ENCODE peak calls at places on chromosomes 6 and 20, in five cellular contexts. T is fibroblast of lung, R is endothelial cell of umbilical vein, K is A549, F is HepG2. N is an unnamed sample.

GRCh38 chr6:132210886-132211563 is 190.2 kb downstream of the MOXD1 start:
- DNase-seq in K (no peak), R (no peak), F (no peak), T (no peak), N (no peak)

GRCh38 chr20:12133553-12133952 is 215.9 kb downstream of the BTBD3 start:
- DNase-seq in T (no peak), K (no peak), F (no peak), R (no peak), N (no peak)

GRCh38 chr6:154347981-154348380 is 8.6 kb downstream of the IPCEF1 start:
- DNase-seq in K (no peak), T (peak), R (no peak), F (no peak), N (no peak)

GRCh38 chr6:45448417-45449389 is 71.0 kb upstream of the SUPT3H start:
- DNase-seq in F (no peak), T (peak), R (no peak), K (no peak), N (no peak)

GRCh38 chr6:163543311-163543710 is 128.8 kb downstream of the QKI start:
- DNase-seq in T (no peak), K (no peak), F (no peak), R (no peak), N (peak)

GRCh38 chr6:7401103-7401502 is 11.5 kb downstream of the RIOK1 start:
- DNase-seq in R (peak), T (peak), K (no peak), F (no peak), N (no peak)

GRCh38 chr6:132133734-132134490 is 182.7 kb upstream of the CCN2 start:
- DNase-seq in T (peak), F (no peak), R (peak), K (no peak), N (peak)

GRCh38 chr20:36197271-36197670 is 39.0 kb upstream of the AAR2 start:
- DNase-seq in T (no peak), R (no peak), F (no peak), K (no peak), N (no peak)

DNA sequence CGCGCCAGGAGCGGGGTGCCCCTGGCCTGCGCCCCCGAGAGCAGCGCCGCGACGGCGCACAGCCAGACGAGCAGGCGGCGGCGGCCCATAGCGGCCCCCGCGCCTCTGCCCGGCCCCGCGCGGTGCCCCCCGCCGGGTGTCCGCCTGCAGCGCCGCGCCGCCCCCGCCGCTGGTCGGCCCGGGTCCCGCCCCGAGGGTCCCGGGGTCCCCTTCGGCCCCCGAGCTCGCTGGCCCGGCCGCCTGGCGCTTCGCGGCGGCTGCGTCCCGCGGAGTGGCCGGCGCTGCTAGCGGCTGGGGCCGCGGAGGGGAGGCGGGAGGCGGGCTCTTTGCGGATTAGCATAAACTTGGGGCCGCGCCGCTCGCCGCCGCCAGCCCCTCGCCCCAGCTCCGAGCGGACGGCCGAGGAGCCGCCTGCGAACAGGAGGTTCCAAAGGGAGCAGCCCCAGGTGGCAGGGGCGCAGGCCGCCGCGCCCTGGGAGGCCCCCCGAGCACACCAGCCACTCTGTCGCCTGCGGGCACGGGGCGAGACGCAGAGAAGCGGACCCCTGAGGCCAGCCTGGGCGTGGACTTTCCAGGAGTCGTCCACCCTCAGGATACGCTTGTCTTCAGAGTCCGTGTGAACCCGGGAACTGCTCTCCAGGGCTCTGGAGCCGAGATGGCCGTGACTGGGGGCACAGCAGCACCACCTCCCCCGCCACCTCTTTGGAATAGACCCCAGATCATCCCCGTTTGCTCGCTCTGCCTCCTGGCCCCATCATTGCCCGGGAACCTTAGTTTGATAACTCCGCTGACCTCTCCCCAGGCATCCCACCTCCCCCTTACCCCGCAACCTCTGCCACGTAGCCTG is at the start of gene EMILIN3:
- DNase-seq in K (no peak), F (no peak), T (no peak), R (no peak), N (peak)
- H3K4me3 ChIP-seq in K (peak), F (peak), T (no peak), R (no peak), N (peak)

GRCh38 chr6:23446394-23447001 is 679.5 kb upstream of the NRSN1 start:
- DNase-seq in K (peak), R (peak), T (peak), F (no peak), N (peak)
- TF ChIP-seq CTCF in K (peak), R (peak), T (peak), F (peak), N (peak)

DNA sequence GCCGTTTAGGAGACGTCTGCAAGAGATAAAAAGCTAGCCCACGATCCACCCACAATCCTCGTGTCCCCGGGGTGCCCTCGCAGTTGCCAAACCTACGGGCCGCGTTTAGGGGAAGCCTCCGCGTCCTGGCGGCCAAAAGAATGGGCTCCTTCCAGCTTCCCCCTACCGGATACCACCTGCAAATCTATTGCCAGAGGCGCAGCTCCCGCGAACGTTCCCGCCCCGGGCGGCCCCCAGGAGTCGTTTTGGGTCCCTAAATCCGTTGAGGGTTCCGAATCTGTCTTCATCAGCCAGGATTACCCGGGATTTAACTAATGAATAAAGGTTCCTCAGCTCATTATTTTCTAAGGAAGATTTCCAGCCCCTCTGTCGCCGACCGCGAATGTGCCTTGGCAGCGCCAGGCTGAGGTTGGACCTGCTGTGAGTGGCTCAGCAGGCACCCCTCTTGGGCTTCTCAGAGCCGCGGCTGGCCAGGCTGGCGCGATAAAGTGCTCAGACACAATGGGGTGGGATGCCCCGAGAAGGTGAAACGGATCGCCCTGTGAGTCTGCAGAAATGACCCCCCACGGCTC is 2.8 kb upstream of the VSX1 start:
- DNase-seq in F (no peak), K (peak), T (no peak), R (no peak), N (peak)
- H3K4me2 ChIP-seq in F (no peak), K (peak), T (no peak), R (no peak), N (peak)

GRCh38 chr6:5506149-5506548 is 244.8 kb downstream of the FARS2 start:
- DNase-seq in F (no peak), R (no peak), T (no peak), K (no peak), N (no peak)
- H3K4me3 ChIP-seq in F (no peak), R (no peak), T (no peak), K (no peak), N (no peak)

DNA sequence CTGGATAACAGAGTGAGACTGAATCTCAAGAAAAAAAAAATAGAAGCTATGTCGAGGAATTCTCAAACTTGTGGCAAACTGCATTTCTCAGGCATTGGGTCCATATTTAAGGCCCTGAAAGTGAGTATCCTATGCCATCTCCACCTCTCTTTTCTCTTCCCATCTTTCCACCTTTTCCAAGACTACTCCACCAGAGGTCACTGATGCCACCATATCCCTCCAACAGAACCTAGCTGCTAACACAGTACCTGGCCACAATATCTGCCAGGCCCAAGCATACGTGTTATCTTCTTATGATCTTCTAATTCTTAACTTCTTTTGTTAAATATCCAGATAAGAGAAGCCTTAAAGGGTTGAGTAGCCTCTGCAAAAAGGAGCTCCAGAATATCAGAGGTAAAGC is 8.2 kb upstream of the ADGRF4 start:
- DNase-seq in T (no peak), K (no peak), R (no peak), F (no peak), N (peak)
- TF ChIP-seq CTCF in T (no peak), K (peak), R (no peak), F (peak), N (peak)

DNA sequence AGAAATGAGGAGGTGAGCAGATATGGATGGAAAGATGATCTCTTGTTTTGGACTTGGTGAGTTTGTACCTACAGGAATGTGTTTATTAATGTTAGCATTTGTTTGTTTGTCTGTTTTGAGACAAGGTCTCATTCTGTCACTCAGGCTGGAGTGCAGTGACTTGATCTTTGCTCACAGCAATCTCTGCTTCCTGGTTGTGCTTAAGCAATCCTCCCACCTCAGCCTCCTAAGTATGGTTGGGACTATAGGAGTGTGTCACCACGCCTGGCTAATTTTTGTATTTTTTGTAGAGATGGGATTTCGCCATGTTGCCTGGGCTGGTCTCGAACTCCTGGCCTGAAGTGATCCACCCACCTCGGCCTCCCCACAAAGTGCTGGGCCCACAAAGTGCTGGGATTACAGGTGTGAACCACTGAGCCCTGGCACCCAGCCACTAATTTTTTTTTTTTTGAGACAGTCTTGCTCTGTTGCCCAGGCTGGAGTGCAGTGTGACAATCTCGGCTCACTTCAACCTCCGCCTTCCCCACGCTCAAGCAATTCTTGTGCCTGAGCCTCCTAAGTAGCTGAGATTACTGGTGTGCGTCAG is 7.0 kb downstream of the CASP8AP2 start:
- DNase-seq in R (no peak), T (no peak), F (no peak), K (no peak), N (no peak)
- H3K4me2 ChIP-seq in R (no peak), T (no peak), F (no peak), K (no peak), N (no peak)

GRCh38 chr6:135145509-135145865 is 35.6 kb upstream of the MYB start:
- DNase-seq in R (no peak), T (peak), K (no peak), F (no peak), N (no peak)
- H3K4me3 ChIP-seq in R (no peak), T (no peak), K (no peak), F (no peak), N (no peak)

N was measured in GM23338.